ENCODE peak calls at places on chromosomes 16 and 17, in seven cellular contexts. H, E, U, A, R, Y and Q are unnamed samples.
A peak's percentile ranks its signal among the peaks of the same experiment; 100 is the strongest.

GRCh38 chr17:27493088-27493487 is 36.8 kb downstream of the KSR1 start:
- DNase-seq in H (no peak), E (no peak), U (no peak), A (no peak), R (no peak), Y (no peak), Q (no peak)

GRCh38 chr17:3583456-3583855 is 25.8 kb downstream of the TRPV1 start:
- DNase-seq in H (no peak), E (no peak), U (no peak), A (no peak), R (peak; percentile 35), Y (no peak), Q (no peak)

GRCh38 chr17:22337467-22337866 is 645.1 kb downstream of the KCNJ18 start:
- DNase-seq in H (no peak), E (no peak), U (no peak), A (no peak), R (no peak), Y (no peak), Q (no peak)

GRCh38 chr17:18975597-18975996 is 23.6 kb downstream of the SLC5A10 start:
- DNase-seq in H (no peak), E (no peak), U (no peak), A (no peak), R (no peak), Y (no peak), Q (no peak)

GRCh38 chr17:42798011-42798382 is 507 bp downstream of the COA3 start:
- DNase-seq in H (no peak), E (no peak), U (no peak), A (no peak), R (no peak), Y (no peak), Q (no peak)

GRCh38 chr16:59179446-59180082 is 445.4 kb upstream of the GOT2 start:
- DNase-seq in H (no peak), E (no peak), U (no peak), A (no peak), R (no peak), Y (no peak), Q (peak; percentile 26)

GRCh38 chr17:9907131-9907530 is 2.1 kb upstream of the RCVRN start:
- DNase-seq in H (no peak), E (no peak), U (no peak), A (no peak), R (peak; percentile 23), Y (no peak), Q (no peak)

GRCh38 chr16:83400234-83400633 is 407.5 kb upstream of the HSBP1 start:
- DNase-seq in H (no peak), E (no peak), U (peak; percentile 17), A (peak; percentile 71), R (no peak), Y (peak; percentile 3), Q (peak; percentile 8)

GRCh38 chr17:77382966-77383612 is 242.3 kb downstream of the SEC14L1 start:
- DNase-seq in H (no peak), E (no peak), U (peak; percentile 72), A (no peak), R (no peak), Y (no peak), Q (no peak)

GRCh38 chr16:78551487-78552085 is 452.1 kb downstream of the WWOX start:
- DNase-seq in H (no peak), E (no peak), U (no peak), A (peak; percentile 73), R (no peak), Y (no peak), Q (no peak)

GRCh38 chr17:41835800-41836549 is at the start of gene NT5C3B:
- DNase-seq in H (peak; percentile 55), E (peak; percentile 50), U (peak; percentile 40), A (peak; percentile 78), R (peak; percentile 84), Y (peak; percentile 64), Q (peak; percentile 32)

GRCh38 chr16:84043486-84044107 is 1.0 kb upstream of the SLC38A8 start:
- DNase-seq in H (no peak), E (no peak), U (no peak), A (no peak), R (peak; percentile 49), Y (no peak), Q (no peak)

GRCh38 chr17:65638221-65638940 is 76.9 kb upstream of the AXIN2 start:
- DNase-seq in H (no peak), E (no peak), U (peak; percentile 46), A (no peak), R (no peak), Y (no peak), Q (no peak)

GRCh38 chr16:24980077-24980793 is 34.9 kb downstream of the ARHGAP17 start:
- DNase-seq in H (peak; percentile 48), E (no peak), U (no peak), A (peak; percentile 19), R (no peak), Y (no peak), Q (no peak)

GRCh38 chr17:38354466-38354865 is 2.8 kb downstream of the SOCS7 start:
- DNase-seq in H (no peak), E (no peak), U (no peak), A (no peak), R (peak; percentile 7), Y (no peak), Q (no peak)

GRCh38 chr17:62869885-62870580 is 61.9 kb upstream of the MARCHF10 start:
- DNase-seq in H (peak; percentile 54), E (no peak), U (peak; percentile 78), A (peak; percentile 82), R (no peak), Y (no peak), Q (no peak)

GRCh38 chr16:1583180-1583579 is 28.7 kb downstream of the IFT140 start:
- DNase-seq in H (no peak), E (no peak), U (no peak), A (no peak), R (no peak), Y (no peak), Q (no peak)

GRCh38 chr17:27760069-27760885 is 40.1 kb downstream of the NOS2 start:
- DNase-seq in H (peak; percentile 57), E (peak; percentile 58), U (peak; percentile 48), A (peak; percentile 87), R (peak; percentile 78), Y (peak; percentile 80), Q (peak; percentile 51)

GRCh38 chr16:80300456-80300855 is 240.3 kb upstream of the DYNLRB2 start:
- DNase-seq in H (no peak), E (no peak), U (no peak), A (no peak), R (no peak), Y (no peak), Q (no peak)

DNA sequence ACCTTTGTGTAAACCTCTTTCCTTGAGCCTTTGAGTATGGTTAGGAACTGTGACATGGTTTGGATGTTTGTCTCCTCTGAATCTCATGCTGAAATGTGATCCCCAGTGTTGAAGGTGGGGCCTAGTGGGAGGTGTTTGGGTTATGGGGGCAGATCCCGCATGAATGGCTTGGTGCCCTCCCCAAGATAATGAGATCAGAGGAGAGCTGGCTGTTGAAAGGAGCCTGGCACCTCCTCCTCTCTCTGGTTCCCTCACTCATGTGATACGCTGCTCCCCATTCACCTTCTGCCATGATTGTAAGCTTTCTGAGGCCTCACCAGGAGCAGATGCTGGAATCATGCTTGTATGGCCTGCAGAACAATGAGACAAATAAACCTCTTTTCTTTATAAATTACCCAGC is 1110.2 kb downstream of the CDH11 start:
- DNase-seq in H (no peak), E (no peak), U (no peak), A (no peak), R (no peak), Y (no peak), Q (no peak)
- TF ChIP-seq CTCF in H (no peak), E (no peak), U (no peak), A (no peak), R (no peak), Y (no peak), Q (no peak)

GRCh38 chr16:88628512-88628974 is 9.8 kb upstream of the IL17C start:
- DNase-seq in H (peak; percentile 9), E (no peak), U (no peak), A (peak; percentile 90), R (no peak), Y (peak; percentile 79), Q (no peak)
- TF ChIP-seq CTCF in H (peak; percentile 51), E (no peak), U (peak; percentile 42), A (peak; percentile 88), R (peak; percentile 9), Y (peak; percentile 34), Q (peak; percentile 23)

DNA sequence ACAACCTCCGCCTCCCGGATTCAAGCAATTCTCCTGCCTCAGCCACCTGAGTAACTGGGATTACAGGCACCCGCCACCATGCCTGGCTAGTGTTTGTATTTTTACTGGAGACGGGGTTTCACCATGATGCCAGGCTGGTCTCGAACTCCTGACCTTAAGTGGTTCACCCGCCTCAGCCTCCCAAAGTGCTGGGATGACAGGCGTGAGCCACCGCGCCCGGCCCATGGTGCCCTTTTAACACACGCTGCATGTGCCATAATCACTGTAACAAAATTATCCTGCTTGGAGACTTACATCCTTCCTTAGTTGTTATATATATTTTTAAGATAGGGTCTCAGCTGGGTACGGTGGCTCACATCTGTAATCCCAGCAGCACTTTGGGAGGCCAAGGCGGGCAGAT is 5.4 kb downstream of the CD7 start:
- DNase-seq in H (no peak), E (no peak), U (no peak), A (no peak), R (no peak), Y (no peak), Q (no peak)
- TF ChIP-seq CTCF in H (no peak), E (no peak), U (no peak), A (no peak), R (no peak), Y (no peak), Q (no peak)

GRCh38 chr17:80826346-80826954 is 165.2 kb upstream of the CHMP6 start:
- DNase-seq in H (no peak), E (no peak), U (no peak), A (no peak), R (peak; percentile 72), Y (no peak), Q (no peak)

GRCh38 chr17:80829166-80829813 is 162.4 kb upstream of the CHMP6 start:
- DNase-seq in H (no peak), E (no peak), U (no peak), A (no peak), R (peak; percentile 59), Y (no peak), Q (no peak)

GRCh38 chr17:80825471-80826345 is 165.9 kb upstream of the CHMP6 start:
- DNase-seq in H (no peak), E (no peak), U (no peak), A (no peak), R (peak; percentile 56), Y (no peak), Q (peak; percentile 14)

GRCh38 chr17:80827646-80828643 is 163.7 kb upstream of the CHMP6 start:
- DNase-seq in H (no peak), E (no peak), U (no peak), A (peak; percentile 86), R (peak; percentile 48), Y (no peak), Q (peak; percentile 62)

DNA sequence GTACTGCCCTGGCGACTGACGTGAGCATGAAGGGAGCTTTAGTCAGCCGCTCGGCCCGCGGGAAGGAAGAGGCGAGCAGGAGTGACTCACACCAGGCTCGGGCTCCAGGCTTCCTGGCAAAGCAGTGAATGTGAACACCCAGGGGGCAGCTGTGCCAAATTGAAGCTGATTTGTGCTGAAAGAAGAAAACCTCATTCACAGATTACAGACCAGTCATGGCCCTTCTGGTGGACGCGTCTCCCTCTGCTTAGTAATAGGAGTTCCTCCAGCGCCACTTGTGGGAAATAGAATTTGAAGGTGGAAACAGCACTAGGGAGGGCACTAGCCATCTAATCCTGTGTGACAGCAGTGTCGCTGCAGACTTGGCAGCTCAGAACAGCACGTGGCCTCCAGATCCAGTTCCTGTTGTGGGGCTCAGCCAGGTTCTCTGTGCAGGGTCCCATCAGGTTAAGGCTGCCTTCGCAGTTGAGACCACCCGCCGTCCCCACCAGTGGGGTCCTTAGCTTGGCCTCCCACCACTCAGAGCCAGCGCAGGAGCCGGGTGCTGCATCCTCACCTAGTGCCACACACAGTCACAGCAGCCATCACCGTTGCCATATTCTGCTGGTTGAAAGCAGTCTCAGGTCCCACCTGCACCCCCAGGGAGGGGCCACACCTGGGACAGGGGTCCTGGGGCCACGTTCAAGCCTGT is 164.5 kb upstream of the CHMP6 start:
- DNase-seq in H (peak; percentile 96), E (no peak), U (peak; percentile 98), A (peak; percentile 71), R (peak; percentile 83), Y (no peak), Q (peak; percentile 97)
- TF ChIP-seq CTCF in H (no peak), E (no peak), U (peak; percentile 20), A (no peak), R (no peak), Y (no peak), Q (no peak)